ENCODE peak calls at places on chromosomes 3 and 15, in eight cellular contexts. V is stromal cell of bone marrow, B is nephron progenitor cell, A is tibial artery, Z is HEK293T, P is AG09309, D is amniotic epithelial cell, Q is T-cell. C is an unnamed sample.

GRCh38 chr3:66407281-66408218 is 93.3 kb downstream of the LRIG1 start:
- DNase-seq in V (no peak), B (peak), Q (peak), D (peak), A (peak), Z (peak), P (no peak), C (no peak)

GRCh38 chr3:195094211-195094921 is 176.6 kb downstream of the XXYLT1 start:
- DNase-seq in P (no peak), Z (no peak), A (peak), Q (no peak), V (no peak), D (peak), B (no peak), C (peak)

GRCh38 chr15:49863431-49864205 is 242.8 kb downstream of the DTWD1 start:
- DNase-seq in Q (no peak), B (no peak), Z (no peak), D (peak), A (no peak), V (peak), P (peak), C (no peak)

GRCh38 chr3:9066141-9066540 is 102.9 kb upstream of the RAD18 start:
- DNase-seq in B (no peak), D (no peak), V (no peak), Q (no peak), P (no peak), Z (no peak), A (no peak), C (no peak)

GRCh38 chr3:41190509-41191284 is 8.6 kb upstream of the CTNNB1 start:
- DNase-seq in B (no peak), V (no peak), Z (no peak), D (no peak), Q (no peak), P (no peak), A (no peak), C (no peak)

GRCh38 chr3:41356775-41357174 is 157.5 kb downstream of the CTNNB1 start:
- DNase-seq in D (no peak), Z (no peak), B (no peak), P (no peak), A (no peak), V (no peak), Q (no peak), C (no peak)

GRCh38 chr15:69980311-69981059 is 117.2 kb downstream of the TLE3 start:
- DNase-seq in A (no peak), B (no peak), V (no peak), Z (no peak), P (no peak), Q (no peak), D (no peak), C (no peak)

GRCh38 chr3:125054436-125055164 is 1.2 kb downstream of the HEG1 start:
- DNase-seq in B (no peak), P (no peak), D (peak), V (peak), Q (no peak), A (no peak), Z (no peak), C (peak)

GRCh38 chr3:144018776-144019175 is 47.2 kb downstream of the DIPK2A start:
- DNase-seq in Q (no peak), D (peak), B (no peak), P (peak), Z (no peak), A (no peak), V (peak), C (peak)

GRCh38 chr15:80526556-80527340 is 122.6 kb downstream of the ARNT2 start:
- DNase-seq in D (peak), A (no peak), Q (no peak), V (peak), P (peak), Z (no peak), B (no peak), C (no peak)

C was measured in kidney glomerular epithelial cell.